ENCODE peak calls at places on chromosomes 2 and 18, in five cellular contexts. G is mucosa of descending colon; A is lower lobe of right lung; W is CD4-positive, alpha-beta memory T cell; F is aorta. R is an unnamed sample.

GRCh38 chr2:2286592-2286991 is 44.5 kb downstream of the MYT1L start:
- DNase-seq in G (no peak), A (no peak), W (no peak), F (no peak), R (no peak)

GRCh38 chr2:15177103-15177502 is 384.0 kb downstream of the NBAS start:
- DNase-seq in G (no peak), A (no peak), W (peak), F (no peak), R (no peak)

GRCh38 chr18:10234912-10235439 is 219.5 kb upstream of the APCDD1 start:
- DNase-seq in G (no peak), A (no peak), W (no peak), F (no peak), R (no peak)

GRCh38 chr2:19800796-19801195 is 101.0 kb downstream of the TTC32 start:
- DNase-seq in G (no peak), A (no peak), W (no peak), F (no peak), R (no peak)

GRCh38 chr18:45930953-45931352 is 36.2 kb downstream of the EPG5 start:
- DNase-seq in G (no peak), A (no peak), W (peak), F (no peak), R (no peak)

GRCh38 chr2:230690439-230690838 is 22.2 kb upstream of the CAB39 start:
- DNase-seq in G (no peak), A (peak), W (no peak), F (no peak), R (no peak)

GRCh38 chr2:197208841-197209240 is 101.7 kb downstream of the ANKRD44 start:
- DNase-seq in G (no peak), A (no peak), W (no peak), F (no peak), R (no peak)

GRCh38 chr2:153828335-153828734 is 43.4 kb upstream of the GALNT13 start:
- DNase-seq in G (no peak), A (no peak), W (no peak), F (no peak), R (peak)

GRCh38 chr2:64859208-64860161 is 129.7 kb upstream of the SLC1A4 start:
- DNase-seq in G (peak), A (peak), W (no peak), F (peak), R (peak)

GRCh38 chr18:80154293-80154692 is 45.2 kb downstream of the ADNP2 start:
- DNase-seq in G (no peak), A (no peak), W (no peak), F (no peak), R (no peak)

GRCh38 chr18:74625157-74625556 is 27.5 kb downstream of the ZNF407 start:
- DNase-seq in G (no peak), A (no peak), W (no peak), F (no peak), R (no peak)

GRCh38 chr18:79450289-79450920 is 54.7 kb downstream of the NFATC1 start:
- DNase-seq in G (no peak), A (no peak), W (no peak), F (no peak), R (no peak)

GRCh38 chr2:239082425-239082824 is 234.5 kb downstream of the TWIST2 start:
- DNase-seq in G (no peak), A (no peak), W (no peak), F (no peak), R (no peak)

GRCh38 chr2:104286806-104287205 is 567.1 kb upstream of the POU3F3 start:
- DNase-seq in G (no peak), A (no peak), W (no peak), F (no peak), R (no peak)

GRCh38 chr2:210199186-210199765 is 26.0 kb downstream of the ACADL start:
- DNase-seq in G (no peak), A (no peak), W (peak), F (no peak), R (no peak)

GRCh38 chr18:48334845-48335244 is 74.3 kb downstream of the ZBTB7C start:
- DNase-seq in G (no peak), A (no peak), W (no peak), F (peak), R (no peak)

GRCh38 chr2:80302465-80303005 is 2.0 kb downstream of the LRRTM1 start:
- DNase-seq in G (peak), A (no peak), W (no peak), F (no peak), R (peak)

GRCh38 chr2:80303006-80303741 is 1.4 kb downstream of the LRRTM1 start:
- DNase-seq in G (peak), A (peak), W (no peak), F (peak), R (no peak)

GRCh38 chr2:80302001-80302464 is 2.5 kb downstream of the LRRTM1 start:
- DNase-seq in G (no peak), A (no peak), W (no peak), F (no peak), R (peak)

GRCh38 chr2:80304522-80304878 is at the start of gene LRRTM1:
- DNase-seq in G (no peak), A (no peak), W (no peak), F (no peak), R (no peak)

GRCh38 chr2:80303825-80304521 is 579 bp downstream of the LRRTM1 start:
- DNase-seq in G (peak), A (no peak), W (no peak), F (no peak), R (peak)
- H3K4me3 ChIP-seq in G (no peak), A (peak), W (no peak), F (no peak), R (no peak)

GRCh38 chr2:74374509-74375205 is 5.5 kb downstream of the DCTN1 start:
- DNase-seq in G (no peak), A (peak), W (no peak), F (peak), R (no peak)
- H3K4me3 ChIP-seq in G (no peak), A (peak), W (no peak), F (no peak), R (no peak)

GRCh38 chr2:144520718-144521487 is 984 bp upstream of the ZEB2 start:
- DNase-seq in G (no peak), A (no peak), W (no peak), F (no peak), R (no peak)
- H3K4me3 ChIP-seq in G (no peak), A (peak), W (no peak), F (peak), R (peak)

GRCh38 chr2:170504820-170505145 is 210.4 kb upstream of the SP5 start:
- DNase-seq in G (no peak), A (no peak), W (no peak), F (no peak), R (no peak)
- H3K4me3 ChIP-seq in G (no peak), A (no peak), W (no peak), F (no peak), R (no peak)

GRCh38 chr2:232405943-232406510 is 617 bp upstream of the ALPG start:
- DNase-seq in G (no peak), A (peak), W (no peak), F (no peak), R (no peak)
- H3K4me3 ChIP-seq in G (no peak), A (no peak), W (no peak), F (no peak), R (no peak)

DNA sequence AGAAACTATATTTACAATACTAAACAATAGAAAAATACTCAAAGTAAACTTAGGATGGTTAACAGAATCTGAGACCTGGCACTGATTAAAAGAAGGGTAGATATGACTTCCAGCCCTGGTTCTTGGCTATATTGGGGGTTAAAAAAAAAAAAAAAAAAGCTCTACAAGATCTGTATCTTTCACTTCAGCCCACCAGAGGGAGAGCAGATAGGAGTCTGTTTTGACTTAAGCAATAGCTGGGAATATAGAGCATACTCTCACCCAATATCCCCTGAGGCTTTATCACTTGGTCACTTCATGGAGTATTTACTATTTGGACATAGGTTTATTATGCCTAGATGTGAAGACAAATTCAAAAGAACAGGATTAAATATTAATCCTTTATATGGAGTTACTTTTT is 598.9 kb upstream of the LINC00305 start:
- DNase-seq in G (no peak), A (no peak), W (no peak), F (no peak), R (no peak)
- H3K4me3 ChIP-seq in G (no peak), A (no peak), W (no peak), F (no peak), R (no peak)

GRCh38 chr2:207082619-207083018 is 83.1 kb downstream of the KLF7 start:
- DNase-seq in G (no peak), A (no peak), W (no peak), F (no peak), R (no peak)

GRCh38 chr2:207075456-207075855 is 90.3 kb downstream of the KLF7 start:
- DNase-seq in G (no peak), A (no peak), W (no peak), F (no peak), R (no peak)

GRCh38 chr2:207083361-207084080 is 82.2 kb downstream of the KLF7 start:
- DNase-seq in G (no peak), A (no peak), W (no peak), F (no peak), R (no peak)

GRCh38 chr2:207073791-207074678 is 91.7 kb downstream of the KLF7 start:
- DNase-seq in G (no peak), A (no peak), W (peak), F (no peak), R (no peak)

DNA sequence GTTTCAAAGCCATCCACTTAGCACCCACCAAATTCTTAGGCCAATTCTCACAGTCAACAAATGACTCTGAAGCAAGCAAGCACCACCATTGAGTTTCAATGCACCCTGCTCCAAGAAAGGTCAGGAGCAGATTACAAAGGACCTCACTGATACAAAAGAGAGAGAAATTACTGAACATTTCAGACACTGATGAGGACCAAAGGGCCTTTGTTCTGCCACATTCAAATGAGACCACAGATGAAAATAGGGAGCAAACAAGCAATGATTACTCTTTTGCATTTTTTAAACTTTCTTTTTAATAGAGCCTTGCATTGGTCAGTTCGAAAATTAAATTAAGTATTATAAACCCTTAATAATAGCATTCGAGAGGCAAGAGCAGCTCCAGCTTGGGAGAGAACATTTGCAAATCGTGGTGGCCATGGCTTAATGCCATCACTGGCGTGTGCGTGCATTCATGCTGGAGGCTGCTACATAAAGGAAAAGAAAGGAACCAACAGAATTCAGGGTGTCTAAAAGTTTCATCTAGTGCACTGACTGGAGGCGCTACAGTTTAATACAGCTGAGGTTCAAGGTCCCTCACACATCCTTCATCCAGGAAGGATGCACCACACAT is 87.5 kb downstream of the KLF7 start:
- DNase-seq in G (no peak), A (no peak), W (no peak), F (no peak), R (no peak)
- H3K4me3 ChIP-seq in G (no peak), A (no peak), W (no peak), F (no peak), R (no peak)

GRCh38 chr2:42051168-42052125 is 3.6 kb downstream of the PKDCC start:
- DNase-seq in G (no peak), A (no peak), W (no peak), F (no peak), R (no peak)
- H3K4me3 ChIP-seq in G (no peak), A (peak), W (no peak), F (peak), R (peak)

DNA sequence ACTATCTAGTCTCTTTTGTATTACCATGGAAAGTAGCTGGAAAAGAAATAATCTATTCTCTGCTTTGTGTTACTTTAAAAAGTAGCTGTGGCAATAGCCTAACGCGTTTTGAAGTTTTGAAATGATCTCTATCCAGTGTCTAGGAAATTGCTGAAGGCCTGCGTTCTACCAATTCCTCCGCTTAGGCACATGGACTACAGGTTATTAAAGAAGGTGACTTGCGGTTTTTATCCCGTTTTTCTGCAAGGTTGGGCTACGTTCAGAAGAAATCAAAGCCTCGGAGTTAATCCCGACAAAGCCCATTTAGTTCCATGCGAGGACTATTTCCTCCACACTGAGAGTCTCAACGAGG is 636 bp upstream of the UBXN4 start:
- DNase-seq in G (no peak), A (no peak), W (no peak), F (no peak), R (no peak)
- H3K4me3 ChIP-seq in G (no peak), A (no peak), W (peak), F (no peak), R (no peak)

DNA sequence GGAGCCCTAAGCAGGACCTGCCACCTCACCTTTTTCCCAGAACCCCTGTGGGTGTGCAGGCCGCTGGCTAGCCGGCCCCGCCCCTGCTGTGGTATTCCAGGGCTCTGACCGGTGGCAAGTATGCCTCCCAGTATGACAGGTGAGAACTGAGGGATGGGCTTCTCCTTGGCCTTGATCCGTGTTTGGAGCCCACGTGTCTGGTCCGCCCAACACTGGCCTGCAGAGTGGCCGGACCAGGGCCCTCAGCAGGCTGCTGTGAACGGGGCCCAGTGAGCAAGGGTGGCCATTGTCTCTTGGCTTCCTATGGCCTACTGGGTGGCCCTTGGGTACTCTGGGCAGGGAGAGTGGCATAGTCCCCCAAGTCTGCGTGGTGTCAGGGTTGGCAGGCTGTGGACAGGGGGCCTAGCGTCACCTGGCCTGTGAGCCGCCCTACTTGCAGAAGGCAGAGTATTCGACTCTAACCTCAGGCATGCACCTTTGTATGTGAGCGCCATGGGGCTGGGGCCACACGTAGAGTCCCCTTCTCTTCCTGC is 1.8 kb downstream of the RNPEPL1 start:
- DNase-seq in G (peak), A (peak), W (no peak), F (no peak), R (no peak)
- H3K4me3 ChIP-seq in G (no peak), A (peak), W (peak), F (no peak), R (peak)